ENCODE peak calls at places on chromosomes 2 and 18, in five cellular contexts. B is IMR-90, S is transverse colon, O is esophagus muscularis mucosa, C is heart left ventricle. K is an unnamed sample.

GRCh38 chr2:1795842-1796580 is 51.7 kb upstream of the PXDN start:
- DNase-seq in C (no peak), B (no peak), S (no peak), O (no peak), K (no peak)

GRCh38 chr2:201622306-201622705 is 21.0 kb downstream of the TMEM237 start:
- DNase-seq in O (no peak), B (peak), C (no peak), S (no peak), K (no peak)

GRCh38 chr18:58044370-58045264 is 591 bp downstream of the NEDD4L start:
- DNase-seq in B (peak), O (no peak), S (peak), C (peak), K (peak)

GRCh38 chr18:49052891-49053644 is 102.3 kb upstream of the SMAD7 start:
- DNase-seq in B (peak), C (no peak), O (no peak), S (no peak), K (no peak)

GRCh38 chr2:43458002-43458628 is 137.7 kb downstream of the THADA start:
- DNase-seq in S (no peak), C (no peak), O (no peak), B (peak), K (no peak)

GRCh38 chr18:55321268-55322175 is 266.5 kb downstream of the TCF4 start:
- DNase-seq in B (peak), O (peak), C (peak), S (peak), K (peak)

GRCh38 chr2:207133862-207134519 is 31.8 kb downstream of the KLF7 start:
- DNase-seq in B (peak), O (no peak), S (peak), C (peak), K (peak)

GRCh38 chr2:19038096-19039015 is 320.1 kb downstream of the OSR1 start:
- DNase-seq in C (no peak), S (no peak), O (no peak), B (peak), K (no peak)

GRCh38 chr2:234335676-234336228 is 161.1 kb downstream of the ARL4C start:
- DNase-seq in O (peak), B (peak), C (peak), S (peak), K (no peak)

GRCh38 chr2:216678813-216679657 is 16.3 kb downstream of the IGFBP5 start:
- DNase-seq in B (no peak), O (no peak), S (no peak), C (no peak), K (no peak)

GRCh38 chr18:8890957-8891464 is 185.7 kb downstream of the MTCL1 start:
- DNase-seq in S (no peak), C (no peak), B (peak), O (no peak), K (no peak)

GRCh38 chr2:126890136-126890961 is 8.3 kb upstream of the TEX51 start:
- DNase-seq in S (no peak), C (no peak), B (no peak), O (peak), K (no peak)

GRCh38 chr2:59920961-59921360 is 632.5 kb downstream of the BCL11A start:
- DNase-seq in O (no peak), C (no peak), B (no peak), S (no peak), K (no peak)

GRCh38 chr2:160061533-160062282 is 707 bp downstream of the PLA2R1 start:
- DNase-seq in C (no peak), O (peak), B (no peak), S (no peak), K (peak)

GRCh38 chr18:30970201-30970816 is 72.2 kb downstream of the DSC3 start:
- DNase-seq in O (no peak), S (no peak), B (peak), C (no peak), K (no peak)

GRCh38 chr2:121748202-121748601 is 7.2 kb upstream of the TSN start:
- DNase-seq in S (no peak), O (no peak), B (peak), C (no peak), K (no peak)

GRCh38 chr18:3594760-3595241 is 144.8 kb downstream of the TGIF1 start:
- DNase-seq in S (peak), O (no peak), B (peak), C (no peak), K (peak)

GRCh38 chr2:155203187-155203586 is 504.7 kb downstream of the KCNJ3 start:
- DNase-seq in B (no peak), C (no peak), S (no peak), O (no peak), K (no peak)

GRCh38 chr2:241799522-241800197 is 9.3 kb upstream of the NEU4 start:
- DNase-seq in C (no peak), O (no peak), S (peak), B (no peak), K (peak)

GRCh38 chr2:95039978-95040377 is 14.5 kb downstream of the MAL start:
- DNase-seq in O (no peak), S (no peak), B (no peak), C (no peak), K (no peak)

GRCh38 chr18:2715990-2716389 is 60.5 kb downstream of the SMCHD1 start:
- DNase-seq in B (peak), C (no peak), S (no peak), O (no peak), K (no peak)

GRCh38 chr2:185608799-185609198 is 129.8 kb upstream of the FSIP2 start:
- DNase-seq in O (no peak), B (no peak), C (no peak), S (no peak), K (no peak)

GRCh38 chr18:22175326-22175725 is 5.9 kb downstream of the GATA6 start:
- DNase-seq in O (no peak), B (no peak), C (no peak), S (no peak), K (no peak)

GRCh38 chr2:238790877-238791276 is 57.0 kb upstream of the TWIST2 start:
- DNase-seq in S (no peak), B (no peak), C (no peak), O (no peak), K (no peak)

GRCh38 chr2:217660423-217660822 is 342.4 kb downstream of the TNS1 start:
- DNase-seq in O (no peak), S (no peak), B (no peak), C (no peak), K (no peak)

GRCh38 chr18:22110482-22110924 is 58.9 kb upstream of the GATA6 start:
- DNase-seq in O (no peak), C (no peak), S (no peak), B (no peak), K (no peak)

GRCh38 chr2:158013791-158014190 is 87.9 kb upstream of the UPP2 start:
- DNase-seq in O (peak), C (no peak), S (no peak), B (no peak), K (no peak)
- TF ChIP-seq POLR2A in O (no peak), C (no peak), S (no peak), B (no peak), K (no peak)

DNA sequence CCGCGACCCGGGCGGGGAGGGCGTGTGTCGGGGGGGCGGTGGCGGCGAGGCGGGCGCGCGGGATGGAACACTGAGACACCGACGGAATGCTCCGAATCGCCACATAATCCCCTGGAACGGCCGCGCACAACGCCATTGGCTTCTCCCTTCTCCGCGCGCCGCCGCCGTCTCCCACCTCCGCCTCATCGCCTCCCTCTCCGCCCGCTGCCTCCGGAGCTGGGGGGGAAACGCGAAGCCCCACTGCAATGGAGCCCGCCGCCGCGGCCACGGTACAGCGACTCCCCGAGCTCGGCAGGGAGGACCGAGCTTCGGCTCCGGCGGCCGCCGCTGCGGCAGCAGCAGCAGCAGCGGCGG is at the start of gene PHLPP1:
- DNase-seq in C (no peak), B (no peak), O (no peak), S (no peak), K (no peak)
- TF ChIP-seq POLR2A in C (no peak), B (no peak), O (peak), S (peak), K (peak)

GRCh38 chr2:152098033-152098797 is 629 bp downstream of the CACNB4 start:
- DNase-seq in S (peak), O (no peak), C (peak), B (no peak), K (peak)

GRCh38 chr2:152099655-152100050 is 809 bp upstream of the CACNB4 start:
- DNase-seq in C (no peak), O (no peak), S (no peak), B (no peak), K (no peak)

GRCh38 chr2:152097291-152098032 is 1.4 kb downstream of the CACNB4 start:
- DNase-seq in C (no peak), S (no peak), B (peak), O (no peak), K (no peak)

GRCh38 chr2:152100961-152101360 is 2.1 kb upstream of the CACNB4 start:
- DNase-seq in B (no peak), O (no peak), C (no peak), S (no peak), K (no peak)

GRCh38 chr2:152098798-152099654 is at the start of gene CACNB4:
- DNase-seq in C (peak), B (no peak), S (no peak), O (no peak), K (no peak)
- TF ChIP-seq POLR2A in C (no peak), B (no peak), S (no peak), O (no peak), K (no peak)

GRCh38 chr2:32945286-32945685 is 1.5 kb upstream of the LTBP1 start:
- DNase-seq in S (no peak), B (no peak), C (no peak), O (no peak), K (no peak)

GRCh38 chr2:32946314-32947075 is at the start of gene LTBP1:
- DNase-seq in C (peak), B (peak), O (peak), S (peak), K (peak)

GRCh38 chr2:32948266-32948665 is 1.5 kb downstream of the LTBP1 start:
- DNase-seq in O (no peak), S (no peak), B (no peak), C (no peak), K (no peak)

GRCh38 chr2:32947076-32947483 is 327 bp downstream of the LTBP1 start:
- DNase-seq in O (peak), B (no peak), S (peak), C (no peak), K (peak)

GRCh38 chr2:32947484-32948143 is 861 bp downstream of the LTBP1 start:
- DNase-seq in O (peak), B (peak), S (peak), C (peak), K (peak)
- TF ChIP-seq POLR2A in O (no peak), B (no peak), S (peak), C (no peak), K (no peak)

GRCh38 chr2:119941981-119942513 is 70.8 kb upstream of the EPB41L5 start:
- DNase-seq in C (no peak), O (no peak), B (no peak), S (no peak), K (no peak)
- TF ChIP-seq POLR2A in C (no peak), O (no peak), B (no peak), S (no peak), K (no peak)

GRCh38 chr2:28619213-28620196 is 123.6 kb downstream of the PLB1 start:
- DNase-seq in B (peak), O (no peak), S (no peak), C (no peak), K (no peak)

GRCh38 chr2:28620371-28620793 is 124.5 kb downstream of the PLB1 start:
- DNase-seq in O (no peak), C (no peak), S (no peak), B (no peak), K (no peak)

GRCh38 chr2:28622101-28622499 is 126.2 kb downstream of the PLB1 start:
- DNase-seq in B (no peak), C (no peak), O (no peak), S (no peak), K (peak)

GRCh38 chr2:28620801-28621171 is 124.9 kb downstream of the PLB1 start:
- DNase-seq in B (no peak), S (no peak), O (no peak), C (no peak), K (no peak)

GRCh38 chr2:28621172-28622100 is 125.6 kb downstream of the PLB1 start:
- DNase-seq in S (peak), O (peak), C (peak), B (peak), K (peak)
- TF ChIP-seq POLR2A in S (peak), O (no peak), C (no peak), B (peak), K (peak)

DNA sequence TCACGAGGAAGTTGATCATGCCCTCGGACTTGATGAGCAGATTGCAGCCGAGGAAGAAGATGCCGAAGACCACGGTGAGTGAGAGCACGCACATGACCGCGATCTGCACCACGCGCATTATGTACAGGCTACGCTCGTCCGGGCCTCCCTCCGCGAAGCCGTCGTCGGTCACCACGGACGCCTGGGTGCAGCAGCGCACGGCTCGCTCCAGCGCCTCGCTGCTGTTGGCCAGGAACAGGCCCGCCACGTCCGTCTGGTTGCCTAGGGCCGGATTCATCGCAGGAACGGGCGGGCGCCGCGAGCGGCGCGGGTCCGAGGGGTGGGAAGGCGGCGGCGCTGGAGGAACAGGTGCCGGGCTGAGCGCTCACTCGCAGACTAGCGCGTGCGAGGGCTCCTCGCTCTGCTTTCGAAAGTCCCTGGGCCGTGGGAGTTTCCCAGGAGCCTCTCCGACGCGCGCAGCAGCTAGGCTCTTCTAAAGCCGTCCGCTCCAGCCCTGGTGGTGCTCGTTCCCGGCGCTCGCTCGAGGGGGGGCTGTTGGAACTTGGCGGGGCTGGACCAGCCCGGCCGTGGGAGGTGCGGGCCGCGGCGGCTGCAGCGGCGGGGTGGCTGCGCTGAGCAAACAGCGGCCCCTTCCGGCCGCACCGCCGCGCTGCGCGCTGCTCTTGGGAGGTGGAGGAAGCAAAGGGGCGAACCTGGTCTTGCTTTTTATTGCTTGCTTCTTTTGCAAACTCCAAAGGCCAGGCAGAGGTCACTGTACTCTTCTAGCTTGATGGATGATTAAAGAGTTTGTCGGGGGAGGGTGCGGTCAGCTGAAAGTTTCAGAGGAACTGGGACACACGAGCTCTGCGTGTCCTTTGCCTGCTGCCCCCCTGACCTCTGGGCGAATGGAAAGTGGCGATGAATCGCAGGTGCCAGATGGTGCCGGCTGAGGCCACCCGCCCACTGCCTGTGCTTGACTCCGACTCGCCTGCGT is at the start of gene RPRM:
- DNase-seq in O (peak), S (peak), C (peak), B (peak), K (peak)
- TF ChIP-seq POLR2A in O (no peak), S (no peak), C (no peak), B (no peak), K (no peak)

GRCh38 chr2:74834806-74835755 is 1.2 kb downstream of the HK2 start:
- DNase-seq in O (no peak), B (peak), S (peak), C (peak), K (peak)
- TF ChIP-seq POLR2A in O (no peak), B (peak), S (peak), C (no peak), K (no peak)